ENCODE peak calls at places on chromosome 2, in six cellular contexts. X is transverse colon; R is mucosa of gallbladder; F is fibroblast of mammary gland; W is effector CD4-positive, alpha-beta T cell; Q is A172. H is an unnamed sample.

GRCh38 chr2:151808258-151809072 is 19.8 kb downstream of the ARL5A start:
- DNase-seq in W (no peak), X (no peak), Q (peak), R (no peak), F (peak), H (no peak)

GRCh38 chr2:674319-674985 is 2.8 kb downstream of the TMEM18 start:
- DNase-seq in Q (peak), X (no peak), W (no peak), R (no peak), F (peak), H (no peak)

GRCh38 chr2:44055664-44056063 is 59.9 kb upstream of the LRPPRC start:
- DNase-seq in R (no peak), W (no peak), Q (no peak), X (no peak), F (no peak), H (no peak)

GRCh38 chr2:11899896-11900295 is 153.5 kb downstream of the LPIN1 start:
- DNase-seq in F (no peak), R (no peak), W (no peak), Q (no peak), X (no peak), H (no peak)

GRCh38 chr2:172643142-172643541 is 87.3 kb downstream of the PDK1 start:
- DNase-seq in F (peak), X (no peak), Q (no peak), W (no peak), R (no peak), H (no peak)

GRCh38 chr2:231512222-231512621 is 18.0 kb downstream of the NMUR1 start:
- DNase-seq in X (no peak), Q (no peak), F (no peak), R (no peak), W (no peak), H (no peak)

GRCh38 chr2:119818792-119819191 is 59.1 kb downstream of the PTPN4 start:
- DNase-seq in X (no peak), Q (no peak), R (no peak), W (no peak), F (no peak), H (no peak)

GRCh38 chr2:202681688-202682205 is 47.0 kb downstream of the FAM117B start:
- DNase-seq in F (no peak), R (no peak), Q (no peak), X (peak), W (no peak), H (no peak)

GRCh38 chr2:48452108-48452507 is 77.8 kb upstream of the STON1 start:
- DNase-seq in X (no peak), Q (no peak), F (no peak), W (no peak), R (no peak), H (no peak)

GRCh38 chr2:38386831-38387230 is 9.8 kb upstream of the ATL2 start:
- DNase-seq in W (no peak), Q (no peak), R (no peak), X (no peak), F (no peak), H (no peak)

GRCh38 chr2:127961729-127962128 is 66.1 kb downstream of the SAP130 start:
- DNase-seq in X (no peak), R (peak), F (no peak), W (no peak), Q (no peak), H (no peak)

GRCh38 chr2:8576525-8577157 is 105.2 kb upstream of the ID2 start:
- DNase-seq in W (peak), X (peak), Q (peak), R (no peak), F (no peak), H (peak)

GRCh38 chr2:101361519-101361918 is 25.8 kb downstream of the CREG2 start:
- DNase-seq in F (no peak), X (no peak), Q (no peak), W (no peak), R (no peak), H (no peak)

GRCh38 chr2:84938194-84938879 is 32.6 kb upstream of the KCMF1 start:
- DNase-seq in X (no peak), W (no peak), F (peak), Q (no peak), R (no peak), H (peak)

GRCh38 chr2:150211164-150211631 is 276.3 kb downstream of the RND3 start:
- DNase-seq in X (no peak), W (no peak), F (peak), Q (no peak), R (no peak), H (no peak)

GRCh38 chr2:71923143-71923525 is 224.5 kb downstream of the CYP26B1 start:
- DNase-seq in W (no peak), Q (no peak), X (no peak), F (peak), R (no peak), H (no peak)

GRCh38 chr2:102226612-102227351 is 40.0 kb downstream of the IL1RL2 start:
- DNase-seq in W (no peak), F (peak), X (no peak), Q (peak), R (no peak), H (no peak)

H was measured in stimulated activated naive CD4-positive, alpha-beta T cell treated with Interleukin-2 at 50 U/mL for 16 hours.